ENCODE peak calls at places on chromosomes 2 and 18, in five cellular contexts. S is thoracic aorta, B is foreskin fibroblast, Y is IMR-90, G is GM12864. F is an unnamed sample.

GRCh38 chr18:45793295-45793965 is 32.0 kb upstream of the SIGLEC15 start:
- DNase-seq in S (no peak), B (peak), Y (peak), G (no peak), F (no peak)

GRCh38 chr2:107588960-107589542 is 237.6 kb upstream of the RGPD4 start:
- DNase-seq in S (no peak), B (peak), Y (peak), G (no peak), F (no peak)

GRCh38 chr2:151946856-151947523 is 118.8 kb upstream of the ARL5A start:
- DNase-seq in S (no peak), B (peak), Y (peak), G (peak), F (no peak)

GRCh38 chr18:40493316-40493715 is 1461.7 kb upstream of the PIK3C3 start:
- DNase-seq in S (no peak), B (no peak), Y (no peak), G (no peak), F (no peak)

GRCh38 chr2:113784823-113785744 is 28.6 kb upstream of the SLC35F5 start:
- DNase-seq in S (no peak), B (peak), Y (no peak), G (no peak), F (no peak)

GRCh38 chr2:7881038-7881437 is 800.8 kb upstream of the ID2 start:
- DNase-seq in S (no peak), B (no peak), Y (peak), G (no peak), F (no peak)

GRCh38 chr18:13710460-13710859 is 15.9 kb downstream of the FAM210A start:
- DNase-seq in S (no peak), B (no peak), Y (peak), G (no peak), F (no peak)

GRCh38 chr18:35438480-35439234 is 59.1 kb downstream of the INO80C start:
- DNase-seq in S (no peak), B (peak), Y (no peak), G (no peak), F (no peak)

GRCh38 chr2:235977445-235977844 is 190.7 kb downstream of the GBX2 start:
- DNase-seq in S (no peak), B (no peak), Y (no peak), G (no peak), F (no peak)

GRCh38 chr2:239259603-239260298 is 141.1 kb downstream of the HDAC4 start:
- DNase-seq in S (no peak), B (no peak), Y (no peak), G (no peak), F (no peak)

GRCh38 chr2:137435176-137435575 is 529.1 kb upstream of the HNMT start:
- DNase-seq in S (no peak), B (peak), Y (no peak), G (no peak), F (no peak)

GRCh38 chr18:26215247-26215970 is 10.8 kb upstream of the TAF4B start:
- DNase-seq in S (no peak), B (no peak), Y (no peak), G (peak), F (no peak)

GRCh38 chr2:148876190-148876588 is 1.2 kb downstream of the KIF5C start:
- DNase-seq in S (no peak), B (no peak), Y (no peak), G (no peak), F (no peak)

GRCh38 chr18:2903006-2903405 is 56.2 kb downstream of the EMILIN2 start:
- DNase-seq in S (no peak), B (peak), Y (peak), G (no peak), F (peak)

GRCh38 chr2:84823229-84823628 is 57.7 kb downstream of the TRABD2A start:
- DNase-seq in S (no peak), B (no peak), Y (no peak), G (no peak), F (no peak)

GRCh38 chr2:169462896-169463695 is 16.2 kb upstream of the BBS5 start:
- DNase-seq in S (no peak), B (peak), Y (peak), G (no peak), F (no peak)

GRCh38 chr18:25235648-25236047 is 116.3 kb downstream of the ZNF521 start:
- DNase-seq in S (no peak), B (no peak), Y (no peak), G (no peak), F (no peak)

GRCh38 chr18:48979944-48980890 is 29.5 kb upstream of the SMAD7 start:
- DNase-seq in S (no peak), B (no peak), Y (peak), G (no peak), F (no peak)

GRCh38 chr2:29063646-29064372 is 10.5 kb downstream of the PCARE start:
- DNase-seq in S (no peak), B (peak), Y (peak), G (no peak), F (no peak)

GRCh38 chr18:59087391-59087790 is 52.3 kb upstream of the SEC11C start:
- DNase-seq in S (no peak), B (no peak), Y (peak), G (no peak), F (no peak)

GRCh38 chr18:62436636-62437519 is 85.9 kb upstream of the ZCCHC2 start:
- DNase-seq in S (peak), B (peak), Y (peak), G (no peak), F (peak)

GRCh38 chr2:12918841-12919445 is 202.2 kb downstream of the TRIB2 start:
- DNase-seq in S (no peak), B (peak), Y (peak), G (no peak), F (peak)

DNA sequence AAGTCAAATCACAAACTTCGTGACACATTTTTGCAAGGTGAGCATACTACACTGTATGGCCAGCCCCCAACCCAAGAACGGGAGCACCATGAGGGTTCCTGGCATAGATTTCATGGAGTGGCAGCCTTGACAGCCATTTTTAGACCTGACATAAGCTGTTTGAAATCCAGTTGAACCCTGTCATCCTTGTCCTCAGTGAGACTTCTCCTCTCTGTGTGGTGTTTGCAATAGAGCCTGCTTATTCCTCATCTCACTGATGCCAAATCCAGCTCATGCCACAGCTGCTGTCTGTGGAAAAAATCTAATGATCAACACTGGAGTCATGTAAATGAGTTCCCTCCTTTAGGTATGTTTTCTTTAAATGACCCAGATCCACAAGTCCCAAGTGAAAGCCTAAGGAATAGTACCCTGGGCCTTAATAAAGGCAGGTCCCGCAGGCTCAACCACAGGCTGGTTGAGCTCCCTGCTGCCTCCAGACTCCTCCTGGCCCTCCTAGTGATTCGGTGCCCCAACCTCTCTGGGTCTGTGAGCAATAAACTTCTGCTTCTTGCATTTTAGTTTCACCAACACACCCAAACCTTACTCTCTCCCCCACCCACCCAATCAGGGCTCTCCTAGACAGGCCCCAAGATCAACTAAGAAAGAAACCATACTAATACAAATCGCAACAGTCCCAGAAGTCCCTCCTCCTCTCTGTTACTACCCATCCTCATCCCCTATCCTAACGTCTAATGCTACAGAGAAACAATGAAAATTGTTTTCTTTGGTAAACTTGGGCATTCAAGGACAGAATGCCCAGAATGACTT is 8.4 kb upstream of the CREG2 start:
- DNase-seq in S (no peak), B (no peak), Y (peak), G (no peak), F (no peak)
- H3K4me3 ChIP-seq in S (no peak), B (no peak), Y (no peak), G (no peak), F (no peak)

GRCh38 chr18:78973357-78974083 is 6.1 kb upstream of the SALL3 start:
- DNase-seq in S (no peak), B (no peak), Y (no peak), G (no peak), F (no peak)

GRCh38 chr18:78975282-78975681 is 4.3 kb upstream of the SALL3 start:
- DNase-seq in S (no peak), B (no peak), Y (no peak), G (no peak), F (no peak)

GRCh38 chr18:78972930-78973331 is 6.7 kb upstream of the SALL3 start:
- DNase-seq in S (no peak), B (no peak), Y (no peak), G (no peak), F (no peak)

GRCh38 chr18:78975699-78976098 is 3.9 kb upstream of the SALL3 start:
- DNase-seq in S (no peak), B (no peak), Y (no peak), G (no peak), F (no peak)

DNA sequence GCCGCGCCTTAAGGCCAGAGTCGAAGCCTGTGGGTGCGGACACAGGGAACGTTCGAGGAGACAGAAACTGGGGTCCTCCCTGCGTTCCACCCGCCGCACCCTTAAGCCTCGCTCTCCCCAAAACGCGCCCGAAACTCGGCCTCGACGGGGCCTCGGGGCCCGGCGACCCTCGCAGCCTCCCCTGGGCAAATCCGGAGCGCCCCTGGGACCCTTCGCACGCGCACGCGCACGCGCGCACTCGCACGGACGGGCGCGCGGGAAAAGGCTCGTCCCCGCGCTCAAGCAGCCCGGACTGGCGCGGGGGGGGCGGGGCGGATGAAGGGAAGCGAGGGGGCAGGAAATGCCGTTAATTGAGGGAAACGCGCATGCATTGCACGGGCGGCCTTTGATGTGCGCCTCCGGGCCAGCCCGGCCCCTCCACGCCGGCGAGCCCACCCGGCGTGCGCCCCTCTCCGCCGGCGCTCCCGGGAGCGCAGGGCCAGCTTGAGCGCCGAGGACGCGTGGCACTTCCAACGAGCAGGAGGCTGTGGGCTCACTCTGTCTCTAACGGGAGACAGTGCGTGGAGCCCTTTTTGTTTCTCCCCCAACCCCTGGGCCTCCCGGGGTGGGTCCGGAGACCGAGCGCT is 5.4 kb upstream of the SALL3 start:
- DNase-seq in S (no peak), B (no peak), Y (no peak), G (no peak), F (no peak)
- H3K4me3 ChIP-seq in S (peak), B (no peak), Y (no peak), G (no peak), F (no peak)

DNA sequence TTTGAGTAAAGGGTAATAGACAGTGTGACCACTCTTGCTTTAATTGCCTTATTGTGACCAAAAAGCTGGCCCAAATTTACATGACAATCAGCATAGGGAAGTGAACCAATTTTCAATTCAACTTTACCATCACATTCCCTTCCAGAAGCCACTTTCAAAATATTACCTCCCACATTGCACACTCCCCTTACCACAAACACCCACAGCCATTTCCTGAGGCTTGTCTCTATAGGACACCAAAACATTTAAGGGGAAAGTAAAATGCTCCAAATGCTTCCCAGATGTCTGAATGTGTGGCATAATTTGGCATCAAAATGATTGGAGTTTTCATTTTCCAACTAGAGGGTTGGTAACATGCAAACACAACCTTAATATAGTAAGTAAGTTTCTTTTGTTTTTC is 616.1 kb downstream of the SLC4A3 start:
- DNase-seq in S (no peak), B (peak), Y (no peak), G (no peak), F (no peak)
- H3K4me3 ChIP-seq in S (no peak), B (no peak), Y (no peak), G (no peak), F (no peak)

GRCh38 chr2:130380096-130380934 is 24.5 kb downstream of the PTPN18 start:
- DNase-seq in S (no peak), B (no peak), Y (no peak), G (no peak), F (no peak)

GRCh38 chr2:130382313-130382917 is 26.6 kb downstream of the PTPN18 start:
- DNase-seq in S (no peak), B (no peak), Y (no peak), G (no peak), F (no peak)

GRCh38 chr2:130381145-130381544 is 25.3 kb downstream of the PTPN18 start:
- DNase-seq in S (no peak), B (no peak), Y (no peak), G (no peak), F (no peak)

GRCh38 chr2:130378898-130379214 is 23.0 kb downstream of the PTPN18 start:
- DNase-seq in S (no peak), B (no peak), Y (no peak), G (no peak), F (no peak)

GRCh38 chr2:130381619-130382018 is 25.8 kb downstream of the PTPN18 start:
- DNase-seq in S (no peak), B (no peak), Y (no peak), G (no peak), F (no peak)
- H3K4me3 ChIP-seq in S (no peak), B (no peak), Y (no peak), G (no peak), F (no peak)

DNA sequence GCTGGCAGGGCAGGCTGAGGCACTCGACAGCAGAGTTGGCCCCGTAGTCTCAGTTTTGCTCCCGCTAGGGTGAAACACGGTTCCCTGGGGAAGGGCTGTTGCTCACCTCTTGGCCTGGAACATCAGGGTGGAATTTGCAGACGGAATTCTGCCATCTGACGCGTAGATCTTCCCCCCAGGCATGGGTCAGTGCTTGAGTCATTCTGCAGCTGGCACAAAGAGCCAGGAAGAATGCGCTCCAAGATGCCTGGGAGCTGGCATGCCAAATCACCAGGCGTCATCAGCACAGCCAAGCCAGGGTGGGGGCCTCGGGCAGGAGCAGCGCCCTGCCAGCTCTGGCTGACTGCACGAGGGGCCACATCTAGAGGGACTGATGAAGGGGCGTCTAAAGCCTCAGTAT is 42.7 kb downstream of the ODC1 start:
- DNase-seq in S (peak), B (peak), Y (peak), G (no peak), F (no peak)
- H3K4me3 ChIP-seq in S (peak), B (no peak), Y (no peak), G (no peak), F (no peak)